ENCODE peak calls at places on chromosomes 12 and 14, in four cellular contexts. Y is AML-193, Z is astrocyte of the hippocampus, J is foreskin fibroblast. O is an unnamed sample.

GRCh38 chr12:1825382-1826102 is 5.2 kb downstream of the LRTM2 start:
- DNase-seq in Y (no peak), J (no peak), Z (no peak), O (no peak)

GRCh38 chr12:98499668-98500456 is 15.5 kb upstream of the TMPO start:
- DNase-seq in J (no peak), Y (no peak), Z (no peak), O (no peak)

GRCh38 chr12:52082988-52083637 is 3.6 kb downstream of the SMIM41 start:
- DNase-seq in Y (peak; percentile 44), Z (peak; percentile 74), J (peak; percentile 80), O (peak; percentile 43)

GRCh38 chr14:103384450-103385152 is 614 bp upstream of the MARK3 start:
- DNase-seq in Z (no peak), Y (no peak), J (no peak), O (no peak)

GRCh38 chr12:107385518-107385917 is 292.2 kb upstream of the CRY1 start:
- DNase-seq in Y (no peak), Z (peak; percentile 53), J (no peak), O (no peak)

GRCh38 chr14:73250781-73251500 is 13.6 kb downstream of the PAPLN start:
- DNase-seq in Z (no peak), J (no peak), Y (no peak), O (no peak)

GRCh38 chr14:29706700-29707099 is 220.9 kb downstream of the PRKD1 start:
- DNase-seq in Y (no peak), Z (no peak), J (no peak), O (no peak)

GRCh38 chr12:25718081-25718731 is 165.1 kb upstream of the LMNTD1 start:
- DNase-seq in J (no peak), Z (no peak), Y (no peak), O (no peak)

GRCh38 chr12:79983492-79983891 is 48.6 kb upstream of the PPP1R12A start:
- DNase-seq in Z (peak; percentile 78), Y (no peak), J (peak; percentile 92), O (no peak)

GRCh38 chr14:90443161-90444076 is 46.6 kb downstream of the CALM1 start:
- DNase-seq in Y (no peak), J (no peak), Z (no peak), O (no peak)

GRCh38 chr12:77232045-77232444 is 166.7 kb upstream of the E2F7 start:
- DNase-seq in Z (no peak), J (peak; percentile 82), Y (no peak), O (no peak)

GRCh38 chr12:45336762-45337596 is 121.1 kb downstream of the ANO6 start:
- DNase-seq in Z (peak; percentile 77), Y (no peak), J (peak; percentile 93), O (no peak)

GRCh38 chr12:121637231-121637914 is 11.0 kb downstream of the ORAI1 start:
- DNase-seq in Y (peak; percentile 28), Z (no peak), J (no peak), O (no peak)

GRCh38 chr12:124277394-124278222 is 17.3 kb upstream of the RFLNA start:
- DNase-seq in Y (no peak), J (no peak), Z (no peak), O (no peak)

GRCh38 chr12:38934696-38935095 is 29.3 kb upstream of the CPNE8 start:
- DNase-seq in Y (no peak), J (no peak), Z (no peak), O (no peak)